ENCODE peak calls at places on chromosomes 13 and 19, in four cellular contexts. D, B, U and I are unnamed samples.

GRCh38 chr19:6725513-6726231 is 5.2 kb upstream of the C3 start:
- DNase-seq in D (no peak), U (no peak), B (no peak), I (no peak)

GRCh38 chr13:106381083-106381482 is 154.4 kb downstream of the EFNB2 start:
- DNase-seq in D (no peak), U (no peak), B (no peak), I (no peak)

GRCh38 chr13:67775359-67775758 is 545.2 kb upstream of the PCDH9 start:
- DNase-seq in U (no peak), B (no peak), D (no peak), I (no peak)

GRCh38 chr13:91544723-91545122 is 146.3 kb downstream of the GPC5 start:
- DNase-seq in U (no peak), B (no peak), D (peak), I (no peak)

GRCh38 chr19:42254083-42254849 is 662 bp downstream of the ERF start:
- DNase-seq in B (peak), D (peak), U (no peak), I (peak)

GRCh38 chr19:17248011-17248776 is 2.5 kb upstream of the NR2F6 start:
- DNase-seq in D (peak), B (no peak), U (no peak), I (no peak)

GRCh38 chr19:45322311-45322710 is 364 bp downstream of the CKM start:
- DNase-seq in U (no peak), D (no peak), B (no peak), I (no peak)

GRCh38 chr13:54657588-54657987 is 1629.0 kb downstream of the OLFM4 start:
- DNase-seq in U (no peak), D (no peak), B (no peak), I (no peak)

GRCh38 chr19:9847087-9847671 is 12.1 kb downstream of the PIN1 start:
- DNase-seq in U (no peak), D (peak), B (peak), I (peak)

GRCh38 chr19:3440082-3440481 is 40.2 kb downstream of the SMIM24 start:
- DNase-seq in U (no peak), B (peak), D (peak), I (peak)

GRCh38 chr13:24738366-24738847 is 25.6 kb upstream of the RNF17 start:
- DNase-seq in D (no peak), B (no peak), U (no peak), I (no peak)

GRCh38 chr19:5395996-5396939 is 55.7 kb upstream of the PTPRS start:
- DNase-seq in U (no peak), D (peak), B (no peak), I (no peak)

GRCh38 chr19:16821081-16821480 is 8.1 kb upstream of the SIN3B start:
- DNase-seq in B (no peak), D (no peak), U (no peak), I (no peak)

GRCh38 chr13:48318714-48319457 is 15.3 kb downstream of the RB1 start:
- DNase-seq in D (no peak), U (no peak), B (no peak), I (no peak)

GRCh38 chr13:44989941-44990340 is 603 bp downstream of the GPALPP1 start:
- DNase-seq in D (peak), B (no peak), U (no peak), I (peak)

GRCh38 chr13:51003642-51004041 is 94.1 kb downstream of the RNASEH2B start:
- DNase-seq in D (no peak), B (no peak), U (no peak), I (no peak)

GRCh38 chr13:48334534-48335127 is 31.1 kb downstream of the RB1 start:
- DNase-seq in B (no peak), U (no peak), D (peak), I (no peak)

GRCh38 chr13:98482476-98483444 is 94.1 kb downstream of the STK24 start:
- DNase-seq in D (peak), B (no peak), U (no peak), I (no peak)

GRCh38 chr19:45591004-45591637 is 6.5 kb upstream of the OPA3 start:
- DNase-seq in D (peak), U (peak), B (no peak), I (peak)

GRCh38 chr19:34481861-34482379 is 362 bp downstream of the WTIP start:
- DNase-seq in D (no peak), U (no peak), B (no peak), I (no peak)

GRCh38 chr13:98473135-98473791 is 103.6 kb downstream of the STK24 start:
- DNase-seq in D (no peak), B (no peak), U (no peak), I (no peak)

GRCh38 chr19:33376423-33376822 is 2.9 kb downstream of the CEBPG start:
- DNase-seq in D (no peak), B (no peak), U (no peak), I (peak)

GRCh38 chr13:40471911-40472310 is 194.5 kb downstream of the FOXO1 start:
- DNase-seq in D (no peak), U (no peak), B (no peak), I (no peak)

GRCh38 chr13:26458196-26458734 is 99.2 kb upstream of the WASF3 start:
- DNase-seq in U (no peak), D (no peak), B (no peak), I (no peak)

GRCh38 chr19:47598407-47599349 is 10.3 kb upstream of the BICRA start:
- DNase-seq in U (no peak), B (no peak), D (peak), I (no peak)

GRCh38 chr13:72886272-72887062 is 104.5 kb downstream of the PIBF1 start:
- DNase-seq in U (no peak), D (no peak), B (no peak), I (no peak)

GRCh38 chr19:58044886-58045285 is 11.1 kb downstream of the ZSCAN1 start:
- DNase-seq in D (no peak), B (no peak), U (no peak), I (no peak)

GRCh38 chr13:98144501-98145350 is 1.8 kb downstream of the FARP1 start:
- DNase-seq in D (peak), B (no peak), U (no peak), I (no peak)

GRCh38 chr19:1855040-1855827 is 7.0 kb upstream of the REXO1 start:
- DNase-seq in B (peak), U (no peak), D (peak), I (peak)

GRCh38 chr19:9597027-9597426 is 12.7 kb upstream of the ZNF121 start:
- DNase-seq in U (no peak), B (no peak), D (no peak), I (no peak)

GRCh38 chr13:105759467-105759866 is 776.0 kb downstream of the EFNB2 start:
- DNase-seq in D (no peak), B (no peak), U (no peak), I (no peak)

GRCh38 chr19:18419699-18420460 is 682 bp downstream of the SSBP4 start:
- DNase-seq in D (peak), B (no peak), U (no peak), I (peak)